ENCODE peak calls at places on chromosome 7, in eight cellular contexts. P, J, U, H, Z, I, A and T are unnamed samples.

GRCh38 chr7:35516498-35516897 is 178.4 kb downstream of the HERPUD2 start:
- DNase-seq in P (no peak), J (no peak), U (no peak), H (no peak), Z (no peak), I (no peak), A (no peak), T (no peak)

GRCh38 chr7:2066251-2066919 is 166.4 kb downstream of the MAD1L1 start:
- DNase-seq in P (no peak), J (peak), U (no peak), H (peak), Z (peak), I (no peak), A (no peak), T (no peak)

GRCh38 chr7:95609277-95609971 is 13.1 kb upstream of the PDK4 start:
- DNase-seq in P (peak), J (no peak), U (peak), H (no peak), Z (no peak), I (no peak), A (no peak), T (peak)

GRCh38 chr7:128162666-128163065 is 78.4 kb upstream of the LEP start:
- DNase-seq in P (no peak), J (no peak), U (no peak), H (no peak), Z (no peak), I (peak), A (no peak), T (no peak)

GRCh38 chr7:142711722-142712616 is 37.3 kb upstream of the PRSS1 start:
- DNase-seq in P (peak), J (no peak), U (no peak), H (peak), Z (no peak), I (no peak), A (no peak), T (peak)

GRCh38 chr7:134186022-134186421 is 58.9 kb downstream of the LRGUK start:
- DNase-seq in P (peak), J (no peak), U (no peak), H (no peak), Z (no peak), I (no peak), A (no peak), T (no peak)

GRCh38 chr7:140342732-140343514 is 55.4 kb downstream of the SLC37A3 start:
- DNase-seq in P (peak), J (no peak), U (peak), H (peak), Z (no peak), I (no peak), A (no peak), T (peak)

GRCh38 chr7:100699018-100699417 is 5.0 kb upstream of the GIGYF1 start:
- DNase-seq in P (no peak), J (no peak), U (no peak), H (no peak), Z (no peak), I (no peak), A (no peak), T (no peak)

GRCh38 chr7:55081067-55081853 is 62.4 kb downstream of the EGFR start:
- DNase-seq in P (no peak), J (no peak), U (no peak), H (no peak), Z (no peak), I (no peak), A (no peak), T (no peak)

GRCh38 chr7:64562621-64563275 is at the start of gene ZNF680:
- DNase-seq in P (peak), J (peak), U (peak), H (peak), Z (peak), I (peak), A (peak), T (peak)

GRCh38 chr7:55887786-55888185 is 530 bp downstream of the ZNF713 start:
- DNase-seq in P (no peak), J (no peak), U (no peak), H (peak), Z (no peak), I (no peak), A (no peak), T (no peak)

GRCh38 chr7:217781-218180 is 25.4 kb downstream of the FAM20C start:
- DNase-seq in P (no peak), J (no peak), U (no peak), H (no peak), Z (no peak), I (no peak), A (no peak), T (no peak)

GRCh38 chr7:150824379-150825177 is 24.0 kb downstream of the TMEM176A start:
- DNase-seq in P (no peak), J (no peak), U (no peak), H (no peak), Z (no peak), I (no peak), A (no peak), T (no peak)

GRCh38 chr7:117165656-117166055 is 157.2 kb downstream of the WNT2 start:
- DNase-seq in P (no peak), J (no peak), U (no peak), H (no peak), Z (no peak), I (no peak), A (no peak), T (no peak)

GRCh38 chr7:82428186-82428961 is 15.2 kb downstream of the CACNA2D1 start:
- DNase-seq in P (peak), J (no peak), U (no peak), H (no peak), Z (no peak), I (no peak), A (no peak), T (no peak)

GRCh38 chr7:136234040-136234439 is 256.9 kb upstream of the MTPN start:
- DNase-seq in P (no peak), J (no peak), U (no peak), H (no peak), Z (no peak), I (no peak), A (no peak), T (no peak)

GRCh38 chr7:22066484-22066883 is 120.8 kb upstream of the CDCA7L start:
- DNase-seq in P (no peak), J (no peak), U (no peak), H (no peak), Z (no peak), I (no peak), A (no peak), T (no peak)

GRCh38 chr7:35869810-35870209 is 69.0 kb downstream of the SEPTIN7 start:
- DNase-seq in P (peak), J (no peak), U (no peak), H (no peak), Z (no peak), I (no peak), A (no peak), T (no peak)

GRCh38 chr7:45021604-45022296 is 21.7 kb downstream of the CCM2 start:
- DNase-seq in P (peak), J (no peak), U (no peak), H (no peak), Z (no peak), I (peak), A (no peak), T (no peak)

GRCh38 chr7:73706122-73707044 is 13.1 kb downstream of the STX1A start:
- DNase-seq in P (peak), J (no peak), U (no peak), H (no peak), Z (no peak), I (no peak), A (no peak), T (peak)

GRCh38 chr7:155166673-155167370 is 96.7 kb downstream of the HTR5A start:
- DNase-seq in P (no peak), J (no peak), U (no peak), H (peak), Z (no peak), I (peak), A (no peak), T (peak)

GRCh38 chr7:143002856-143003255 is 24.1 kb downstream of the OR9A2 start:
- DNase-seq in P (no peak), J (no peak), U (peak), H (no peak), Z (no peak), I (no peak), A (no peak), T (no peak)

GRCh38 chr7:192035-192649 is at the start of gene FAM20C:
- DNase-seq in P (peak), J (no peak), U (peak), H (no peak), Z (peak), I (peak), A (no peak), T (peak)

GRCh38 chr7:116777613-116778380 is 84.6 kb upstream of the CAPZA2 start:
- DNase-seq in P (peak), J (no peak), U (no peak), H (no peak), Z (no peak), I (no peak), A (no peak), T (no peak)

GRCh38 chr7:40221836-40222235 is 87.0 kb downstream of the SUGCT start:
- DNase-seq in P (peak), J (no peak), U (no peak), H (no peak), Z (no peak), I (no peak), A (no peak), T (peak)

GRCh38 chr7:100509213-100509612 is 25.5 kb downstream of the NYAP1 start:
- DNase-seq in P (peak), J (no peak), U (no peak), H (no peak), Z (no peak), I (peak), A (no peak), T (peak)

DNA sequence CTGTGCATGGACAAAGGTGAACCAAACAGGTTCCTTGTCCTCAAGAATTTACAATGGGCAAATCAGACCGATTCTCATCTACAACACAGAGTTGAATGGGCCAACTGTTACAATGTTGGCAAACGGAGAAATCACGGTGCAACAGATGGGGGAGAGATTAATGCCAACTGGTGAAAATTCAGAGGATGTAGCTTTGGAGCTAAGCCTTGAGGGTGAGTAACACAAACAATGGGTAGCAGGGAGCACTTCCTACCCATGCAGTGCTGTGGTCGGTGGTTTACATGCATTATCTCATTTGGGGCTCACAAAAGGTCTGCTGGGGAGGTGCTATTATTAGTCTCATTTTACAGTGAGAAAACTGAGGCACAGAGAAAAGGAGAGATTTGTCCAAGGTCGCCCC is 902 bp upstream of the NFE2L3 start:
- DNase-seq in P (no peak), J (no peak), U (no peak), H (no peak), Z (no peak), I (no peak), A (no peak), T (no peak)
- TF ChIP-seq CTCF in P (no peak), J (no peak), U (no peak), H (no peak), Z (no peak), I (no peak), A (no peak), T (no peak)

GRCh38 chr7:30625283-30625682 is 30.6 kb downstream of the GARS1 start:
- DNase-seq in P (no peak), J (no peak), U (no peak), H (no peak), Z (no peak), I (no peak), A (no peak), T (no peak)
- TF ChIP-seq CTCF in P (peak), J (no peak), U (no peak), H (no peak), Z (no peak), I (no peak), A (peak), T (no peak)

DNA sequence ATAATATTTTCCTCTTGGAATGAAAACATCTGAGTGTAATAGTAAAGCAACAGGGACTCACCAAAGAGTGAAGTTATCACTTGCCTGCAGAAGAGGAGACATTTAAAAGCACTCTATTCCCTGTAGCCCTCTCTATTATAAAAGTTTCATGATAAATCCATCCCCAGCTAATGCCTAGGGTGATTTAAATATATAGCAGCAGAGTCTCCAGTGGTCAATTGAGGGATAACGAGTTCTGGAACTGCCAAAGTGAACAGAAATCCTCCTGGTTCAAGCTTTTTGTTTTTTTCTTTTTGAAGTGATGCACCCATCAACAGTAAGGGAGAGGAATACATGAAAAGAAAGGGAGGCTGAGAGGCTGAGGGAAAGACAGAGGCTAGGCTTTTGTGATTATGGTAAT is 87.3 kb downstream of the EVX1 start:
- DNase-seq in P (peak), J (no peak), U (no peak), H (no peak), Z (no peak), I (no peak), A (no peak), T (no peak)
- TF ChIP-seq CTCF in P (peak), J (no peak), U (no peak), H (no peak), Z (no peak), I (no peak), A (peak), T (no peak)

DNA sequence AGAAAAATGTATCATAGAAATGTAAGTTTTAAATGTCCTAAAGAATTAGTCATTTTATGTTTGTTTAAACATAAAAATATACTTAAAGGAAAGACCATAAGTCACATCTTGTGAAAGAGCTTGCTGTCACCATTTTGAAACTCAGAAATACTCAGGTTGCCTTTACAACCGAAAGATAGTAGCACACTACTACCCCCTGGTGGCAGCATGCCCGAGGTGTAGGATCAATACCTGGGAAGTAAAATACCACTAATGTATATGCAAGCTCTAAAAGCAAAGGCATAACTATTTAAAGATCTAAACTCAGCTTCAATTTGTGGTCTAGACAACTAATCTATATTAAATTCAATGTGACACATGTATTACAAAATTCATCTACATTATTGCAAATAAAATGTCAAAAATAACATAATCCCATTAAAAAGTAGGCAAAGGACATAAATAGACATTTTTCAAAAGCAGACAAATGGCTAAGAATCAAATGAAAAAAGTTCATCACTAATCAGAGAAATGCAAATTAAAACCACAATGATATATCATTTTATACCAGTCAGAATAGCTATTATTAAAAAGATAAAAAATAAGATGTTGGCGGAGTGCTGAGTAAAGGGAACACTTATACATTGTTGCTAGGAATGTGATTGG is 47.7 kb upstream of the FGL2 start:
- DNase-seq in P (peak), J (peak), U (peak), H (peak), Z (peak), I (peak), A (no peak), T (peak)
- TF ChIP-seq CTCF in P (peak), J (peak), U (peak), H (peak), Z (peak), I (peak), A (peak), T (peak)

DNA sequence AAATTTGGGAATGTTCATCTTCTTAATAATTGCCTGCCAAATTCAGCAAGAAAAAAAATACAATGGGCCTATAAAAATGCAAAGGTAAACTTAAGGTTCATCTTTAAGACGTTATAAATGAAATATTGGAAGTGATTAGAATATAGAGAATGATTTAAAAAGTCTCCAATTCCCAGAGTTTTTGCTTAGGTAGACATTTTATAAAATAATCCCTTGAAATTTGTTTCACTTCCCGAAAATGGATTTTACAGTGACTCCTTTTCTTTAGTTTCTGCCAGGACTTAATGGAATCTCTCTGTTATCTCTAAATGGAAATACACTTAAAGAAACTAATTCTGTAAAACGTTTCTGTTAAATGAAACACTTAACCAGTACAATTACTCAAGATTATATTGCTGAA is 544.2 kb upstream of the TEX47 start:
- DNase-seq in P (no peak), J (no peak), U (no peak), H (no peak), Z (no peak), I (no peak), A (no peak), T (no peak)
- TF ChIP-seq CTCF in P (no peak), J (no peak), U (no peak), H (no peak), Z (no peak), I (no peak), A (no peak), T (no peak)

GRCh38 chr7:51587600-51587999 is 271.0 kb upstream of the COBL start:
- DNase-seq in P (no peak), J (no peak), U (no peak), H (no peak), Z (no peak), I (no peak), A (no peak), T (no peak)
- TF ChIP-seq CTCF in P (no peak), J (no peak), U (no peak), H (no peak), Z (no peak), I (no peak), A (no peak), T (no peak)

GRCh38 chr7:115475774-115476407 is 554.0 kb downstream of the MDFIC start:
- DNase-seq in P (no peak), J (no peak), U (peak), H (no peak), Z (no peak), I (no peak), A (no peak), T (no peak)
- TF ChIP-seq CTCF in P (peak), J (no peak), U (no peak), H (no peak), Z (no peak), I (no peak), A (peak), T (no peak)